ENCODE peak calls at places on chromosomes 7 and 10, in five cellular contexts. One of them, this sample, is unnamed.

GRCh38 chr10:77820349-77820748 is 106.2 kb downstream of the DLG5 start:
- DNase-seq in nucleus accumbens: no peak
- DNase-seq in GM12891: no peak
- DNase-seq in globus pallidus: no peak
- DNase-seq in HAP-1: no peak
- DNase-seq in this sample: no peak

GRCh38 chr7:25854608-25855497 is 297.1 kb upstream of the NFE2L3 start:
- DNase-seq in globus pallidus: peak
- DNase-seq in HAP-1: peak
- DNase-seq in nucleus accumbens: peak
- DNase-seq in GM12891: no peak
- DNase-seq in this sample: no peak

GRCh38 chr10:70958396-70958795 is 70.0 kb upstream of the PCBD1 start:
- DNase-seq in nucleus accumbens: no peak
- DNase-seq in HAP-1: no peak
- DNase-seq in GM12891: no peak
- DNase-seq in globus pallidus: no peak
- DNase-seq in this sample: no peak

GRCh38 chr10:72796042-72796441 is 97.5 kb upstream of the OIT3 start:
- DNase-seq in HAP-1: no peak
- DNase-seq in GM12891: no peak
- DNase-seq in globus pallidus: no peak
- DNase-seq in nucleus accumbens: no peak
- DNase-seq in this sample: no peak

GRCh38 chr7:158973440-158973839 is 117.1 kb downstream of the DYNC2I1 start:
- DNase-seq in nucleus accumbens: no peak
- DNase-seq in HAP-1: no peak
- DNase-seq in globus pallidus: no peak
- DNase-seq in GM12891: no peak
- DNase-seq in this sample: peak

GRCh38 chr7:51261950-51262795 is 54.4 kb downstream of the COBL start:
- DNase-seq in globus pallidus: no peak
- DNase-seq in HAP-1: no peak
- DNase-seq in nucleus accumbens: peak
- DNase-seq in GM12891: no peak
- DNase-seq in this sample: no peak

GRCh38 chr7:37732253-37732652 is 48.7 kb downstream of the GPR141 start:
- DNase-seq in nucleus accumbens: peak
- DNase-seq in GM12891: peak
- DNase-seq in globus pallidus: peak
- DNase-seq in HAP-1: peak
- DNase-seq in this sample: peak

GRCh38 chr10:69406816-69407580 is 9.7 kb downstream of the TACR2 start:
- DNase-seq in HAP-1: no peak
- DNase-seq in GM12891: no peak
- DNase-seq in nucleus accumbens: no peak
- DNase-seq in globus pallidus: no peak
- DNase-seq in this sample: no peak

GRCh38 chr7:136956232-136956631 is 87.8 kb downstream of the CHRM2 start:
- DNase-seq in GM12891: no peak
- DNase-seq in HAP-1: no peak
- DNase-seq in globus pallidus: no peak
- DNase-seq in nucleus accumbens: no peak
- DNase-seq in this sample: no peak

GRCh38 chr10:77789016-77789415 is 137.5 kb downstream of the DLG5 start:
- DNase-seq in globus pallidus: no peak
- DNase-seq in nucleus accumbens: no peak
- DNase-seq in GM12891: no peak
- DNase-seq in HAP-1: no peak
- DNase-seq in this sample: no peak

GRCh38 chr7:1947586-1948217 is 277.6 kb downstream of the ELFN1 start:
- DNase-seq in nucleus accumbens: no peak
- DNase-seq in HAP-1: no peak
- DNase-seq in GM12891: no peak
- DNase-seq in globus pallidus: no peak
- DNase-seq in this sample: no peak

GRCh38 chr10:33160151-33160550 is 174.3 kb downstream of the NRP1 start:
- DNase-seq in globus pallidus: no peak
- DNase-seq in GM12891: no peak
- DNase-seq in HAP-1: no peak
- DNase-seq in nucleus accumbens: no peak
- DNase-seq in this sample: no peak

GRCh38 chr7:140521426-140521825 is 42.1 kb upstream of the MKRN1 start:
- DNase-seq in globus pallidus: no peak
- DNase-seq in GM12891: no peak
- DNase-seq in nucleus accumbens: no peak
- DNase-seq in HAP-1: no peak
- DNase-seq in this sample: no peak

GRCh38 chr7:36391436-36392198 is 2.0 kb downstream of the ANLN start:
- DNase-seq in HAP-1: no peak
- DNase-seq in globus pallidus: no peak
- DNase-seq in nucleus accumbens: no peak
- DNase-seq in GM12891: peak
- DNase-seq in this sample: no peak

GRCh38 chr10:78502208-78502943 is 468.7 kb downstream of the RPS24 start:
- DNase-seq in globus pallidus: no peak
- DNase-seq in GM12891: no peak
- DNase-seq in HAP-1: no peak
- DNase-seq in nucleus accumbens: no peak
- DNase-seq in this sample: no peak

GRCh38 chr10:79407811-79408795 is 37.3 kb downstream of the ZCCHC24 start:
- DNase-seq in globus pallidus: no peak
- DNase-seq in nucleus accumbens: no peak
- DNase-seq in GM12891: no peak
- DNase-seq in HAP-1: no peak
- DNase-seq in this sample: no peak

GRCh38 chr10:75244487-75245353 is 9.0 kb upstream of the COMTD1 start:
- DNase-seq in HAP-1: no peak
- DNase-seq in GM12891: no peak
- DNase-seq in globus pallidus: no peak
- DNase-seq in nucleus accumbens: no peak
- DNase-seq in this sample: no peak